ENCODE peak calls at places on chromosomes 7 and 10, in eight cellular contexts. One of them, this sample, is unnamed.

GRCh38 chr7:92517626-92518025 is 10.7 kb downstream of the PEX1 start:
- DNase-seq in sigmoid colon: no peak
- DNase-seq in spleen: no peak
- DNase-seq in esophagus muscularis mucosa: no peak
- DNase-seq in prostate gland: no peak
- DNase-seq in vagina: no peak
- DNase-seq in stomach: no peak
- DNase-seq in transverse colon: no peak
- DNase-seq in this sample: no peak

GRCh38 chr10:11870461-11870780 is 47.3 kb downstream of the PROSER2 start:
- DNase-seq in sigmoid colon: peak; percentile 11
- DNase-seq in spleen: peak; percentile 58
- DNase-seq in esophagus muscularis mucosa: no peak
- DNase-seq in prostate gland: no peak
- DNase-seq in vagina: no peak
- DNase-seq in stomach: no peak
- DNase-seq in transverse colon: no peak
- DNase-seq in this sample: no peak

GRCh38 chr10:21895932-21896331 is 107.6 kb downstream of the DNAJC1 start:
- DNase-seq in sigmoid colon: no peak
- DNase-seq in spleen: no peak
- DNase-seq in esophagus muscularis mucosa: no peak
- DNase-seq in prostate gland: no peak
- DNase-seq in vagina: no peak
- DNase-seq in stomach: no peak
- DNase-seq in transverse colon: no peak
- DNase-seq in this sample: no peak

GRCh38 chr10:131092876-131093275 is 218.6 kb downstream of the TCERG1L start:
- DNase-seq in sigmoid colon: no peak
- DNase-seq in spleen: peak; percentile 56
- DNase-seq in esophagus muscularis mucosa: no peak
- DNase-seq in prostate gland: no peak
- DNase-seq in vagina: no peak
- DNase-seq in stomach: no peak
- DNase-seq in transverse colon: no peak
- DNase-seq in this sample: no peak

GRCh38 chr7:142874409-142874808 is 11.1 kb downstream of the TRPV6 start:
- DNase-seq in sigmoid colon: no peak
- DNase-seq in spleen: no peak
- DNase-seq in esophagus muscularis mucosa: no peak
- DNase-seq in prostate gland: no peak
- DNase-seq in vagina: no peak
- DNase-seq in stomach: peak; percentile 17
- DNase-seq in transverse colon: no peak
- DNase-seq in this sample: no peak

GRCh38 chr10:33815776-33816175 is 481.3 kb upstream of the NRP1 start:
- DNase-seq in sigmoid colon: no peak
- DNase-seq in spleen: no peak
- DNase-seq in esophagus muscularis mucosa: no peak
- DNase-seq in prostate gland: no peak
- DNase-seq in vagina: no peak
- DNase-seq in stomach: no peak
- DNase-seq in transverse colon: no peak
- DNase-seq in this sample: no peak

GRCh38 chr10:122548699-122549098 is 11.9 kb upstream of the DMBT1 start:
- DNase-seq in sigmoid colon: no peak
- DNase-seq in spleen: no peak
- DNase-seq in esophagus muscularis mucosa: no peak
- DNase-seq in prostate gland: no peak
- DNase-seq in vagina: no peak
- DNase-seq in stomach: no peak
- DNase-seq in transverse colon: no peak
- DNase-seq in this sample: no peak

GRCh38 chr7:46948776-46949175 is 633.1 kb downstream of the TNS3 start:
- DNase-seq in sigmoid colon: no peak
- DNase-seq in spleen: no peak
- DNase-seq in esophagus muscularis mucosa: no peak
- DNase-seq in prostate gland: no peak
- DNase-seq in vagina: no peak
- DNase-seq in stomach: no peak
- DNase-seq in transverse colon: no peak
- DNase-seq in this sample: no peak

GRCh38 chr10:1050145-1050544 is 1.2 kb upstream of the IDI1 start:
- DNase-seq in sigmoid colon: no peak
- DNase-seq in spleen: no peak
- DNase-seq in esophagus muscularis mucosa: no peak
- DNase-seq in prostate gland: no peak
- DNase-seq in vagina: no peak
- DNase-seq in stomach: no peak
- DNase-seq in transverse colon: no peak
- DNase-seq in this sample: no peak

GRCh38 chr10:1048349-1048731 is 579 bp downstream of the IDI1 start:
- DNase-seq in sigmoid colon: peak; percentile 89
- DNase-seq in spleen: peak; percentile 92
- DNase-seq in esophagus muscularis mucosa: no peak
- DNase-seq in prostate gland: no peak
- DNase-seq in vagina: no peak
- DNase-seq in stomach: no peak
- DNase-seq in transverse colon: peak; percentile 60
- DNase-seq in this sample: no peak

GRCh38 chr10:1047937-1048336 is 982 bp downstream of the IDI1 start:
- DNase-seq in sigmoid colon: no peak
- DNase-seq in spleen: no peak
- DNase-seq in esophagus muscularis mucosa: no peak
- DNase-seq in prostate gland: no peak
- DNase-seq in vagina: no peak
- DNase-seq in stomach: no peak
- DNase-seq in transverse colon: peak; percentile 36
- DNase-seq in this sample: no peak

GRCh38 chr10:1049425-1049958 is 573 bp upstream of the IDI1 start:
- DNase-seq in sigmoid colon: no peak
- DNase-seq in spleen: no peak
- DNase-seq in esophagus muscularis mucosa: no peak
- DNase-seq in prostate gland: no peak
- DNase-seq in vagina: no peak
- DNase-seq in stomach: peak; percentile 42
- DNase-seq in transverse colon: no peak
- DNase-seq in this sample: no peak

GRCh38 chr10:1048732-1049424 is at the start of gene IDI1:
- DNase-seq in sigmoid colon: peak; percentile 99
- DNase-seq in spleen: peak; percentile 99
- DNase-seq in esophagus muscularis mucosa: peak; percentile 99
- DNase-seq in prostate gland: peak; percentile 96
- DNase-seq in vagina: peak; percentile 98
- DNase-seq in stomach: peak; percentile 98
- DNase-seq in transverse colon: peak; percentile 97
- DNase-seq in this sample: peak; percentile 94
- TF ChIP-seq POLR2AphosphoS5 in sigmoid colon: peak; percentile 90
- TF ChIP-seq POLR2AphosphoS5 in spleen: peak; percentile 98
- TF ChIP-seq POLR2AphosphoS5 in esophagus muscularis mucosa: peak; percentile 90
- TF ChIP-seq POLR2AphosphoS5 in prostate gland: peak; percentile 80
- TF ChIP-seq POLR2AphosphoS5 in vagina: peak; percentile 95
- TF ChIP-seq POLR2AphosphoS5 in stomach: peak; percentile 96
- TF ChIP-seq POLR2AphosphoS5 in transverse colon: peak; percentile 94
- TF ChIP-seq POLR2AphosphoS5 in this sample: peak; percentile 83

GRCh38 chr7:2612445-2613112 is 19.2 kb upstream of the TTYH3 start:
- DNase-seq in sigmoid colon: no peak
- DNase-seq in spleen: no peak
- DNase-seq in esophagus muscularis mucosa: no peak
- DNase-seq in prostate gland: no peak
- DNase-seq in vagina: no peak
- DNase-seq in stomach: peak; percentile 50
- DNase-seq in transverse colon: peak; percentile 50
- DNase-seq in this sample: peak; percentile 39

GRCh38 chr7:2613926-2614613 is 17.7 kb upstream of the TTYH3 start:
- DNase-seq in sigmoid colon: peak; percentile 93
- DNase-seq in spleen: no peak
- DNase-seq in esophagus muscularis mucosa: no peak
- DNase-seq in prostate gland: peak; percentile 74
- DNase-seq in vagina: no peak
- DNase-seq in stomach: no peak
- DNase-seq in transverse colon: no peak
- DNase-seq in this sample: no peak

GRCh38 chr7:2611921-2612320 is 19.9 kb upstream of the TTYH3 start:
- DNase-seq in sigmoid colon: no peak
- DNase-seq in spleen: no peak
- DNase-seq in esophagus muscularis mucosa: no peak
- DNase-seq in prostate gland: no peak
- DNase-seq in vagina: no peak
- DNase-seq in stomach: no peak
- DNase-seq in transverse colon: no peak
- DNase-seq in this sample: no peak

GRCh38 chr7:2614646-2615330 is 17.0 kb upstream of the TTYH3 start:
- DNase-seq in sigmoid colon: no peak
- DNase-seq in spleen: no peak
- DNase-seq in esophagus muscularis mucosa: no peak
- DNase-seq in prostate gland: no peak
- DNase-seq in vagina: no peak
- DNase-seq in stomach: no peak
- DNase-seq in transverse colon: no peak
- DNase-seq in this sample: no peak

DNA sequence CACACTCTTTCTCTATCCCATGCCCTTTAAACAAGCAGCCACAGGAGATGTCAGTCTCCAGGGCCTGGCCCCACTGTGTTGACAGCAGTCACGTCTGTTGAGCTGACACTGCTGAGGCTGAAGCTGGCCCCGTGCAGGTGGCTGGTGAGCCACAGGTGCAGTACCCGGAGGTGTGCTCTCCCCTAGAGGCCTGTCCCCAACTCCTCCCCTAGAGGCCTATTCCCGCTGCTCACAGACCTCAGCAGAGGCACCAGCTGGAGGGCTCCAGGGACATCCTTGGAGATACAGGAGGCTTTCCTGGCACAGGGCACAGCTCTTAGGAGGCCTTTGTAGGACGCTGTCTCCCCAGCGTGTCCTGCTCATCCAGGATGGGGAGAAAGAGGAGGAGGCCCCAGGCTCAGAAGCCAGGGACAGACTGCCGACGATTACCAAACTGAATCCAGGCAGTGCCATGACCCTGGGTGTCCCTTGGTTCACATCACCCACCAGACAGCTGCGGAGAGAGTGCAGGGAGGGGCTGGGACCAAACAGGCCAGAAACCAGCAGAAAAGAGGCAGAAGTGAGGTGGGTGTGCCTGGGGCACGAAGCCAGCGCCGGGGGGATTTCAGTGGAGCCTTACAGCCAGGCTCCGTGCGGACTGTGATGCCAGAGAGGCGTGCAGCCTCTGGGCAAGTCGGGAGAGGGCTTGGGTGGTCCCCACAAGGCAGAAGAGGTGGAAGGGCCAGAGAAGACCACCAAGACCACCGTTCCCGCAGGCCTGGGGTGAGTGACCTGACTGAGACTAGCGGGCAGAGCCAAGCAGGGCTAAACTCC is 18.5 kb upstream of the TTYH3 start:
- DNase-seq in sigmoid colon: no peak
- DNase-seq in spleen: no peak
- DNase-seq in esophagus muscularis mucosa: no peak
- DNase-seq in prostate gland: no peak
- DNase-seq in vagina: no peak
- DNase-seq in stomach: no peak
- DNase-seq in transverse colon: no peak
- DNase-seq in this sample: no peak
- TF ChIP-seq POLR2A in sigmoid colon: no peak
- TF ChIP-seq POLR2A in spleen: no peak
- TF ChIP-seq POLR2A in esophagus muscularis mucosa: no peak
- TF ChIP-seq POLR2A in prostate gland: no peak
- TF ChIP-seq POLR2A in vagina: no peak
- TF ChIP-seq POLR2A in stomach: no peak
- TF ChIP-seq POLR2A in transverse colon: no peak
- TF ChIP-seq POLR2A in this sample: no peak

GRCh38 chr10:5624701-5625100 is 41.7 kb downstream of the ASB13 start:
- DNase-seq in sigmoid colon: no peak
- DNase-seq in spleen: no peak
- DNase-seq in esophagus muscularis mucosa: no peak
- DNase-seq in prostate gland: no peak
- DNase-seq in vagina: no peak
- DNase-seq in stomach: no peak
- DNase-seq in transverse colon: no peak
- DNase-seq in this sample: no peak

GRCh38 chr10:5627486-5628044 is 38.8 kb downstream of the ASB13 start:
- DNase-seq in sigmoid colon: no peak
- DNase-seq in spleen: no peak
- DNase-seq in esophagus muscularis mucosa: no peak
- DNase-seq in prostate gland: no peak
- DNase-seq in vagina: no peak
- DNase-seq in stomach: no peak
- DNase-seq in transverse colon: no peak
- DNase-seq in this sample: no peak

GRCh38 chr10:5628798-5629788 is 37.3 kb downstream of the ASB13 start:
- DNase-seq in sigmoid colon: no peak
- DNase-seq in spleen: no peak
- DNase-seq in esophagus muscularis mucosa: no peak
- DNase-seq in prostate gland: peak; percentile 30
- DNase-seq in vagina: no peak
- DNase-seq in stomach: no peak
- DNase-seq in transverse colon: no peak
- DNase-seq in this sample: no peak

GRCh38 chr10:5628366-5628765 is 38.0 kb downstream of the ASB13 start:
- DNase-seq in sigmoid colon: peak; percentile 82
- DNase-seq in spleen: no peak
- DNase-seq in esophagus muscularis mucosa: no peak
- DNase-seq in prostate gland: no peak
- DNase-seq in vagina: no peak
- DNase-seq in stomach: no peak
- DNase-seq in transverse colon: no peak
- DNase-seq in this sample: no peak

DNA sequence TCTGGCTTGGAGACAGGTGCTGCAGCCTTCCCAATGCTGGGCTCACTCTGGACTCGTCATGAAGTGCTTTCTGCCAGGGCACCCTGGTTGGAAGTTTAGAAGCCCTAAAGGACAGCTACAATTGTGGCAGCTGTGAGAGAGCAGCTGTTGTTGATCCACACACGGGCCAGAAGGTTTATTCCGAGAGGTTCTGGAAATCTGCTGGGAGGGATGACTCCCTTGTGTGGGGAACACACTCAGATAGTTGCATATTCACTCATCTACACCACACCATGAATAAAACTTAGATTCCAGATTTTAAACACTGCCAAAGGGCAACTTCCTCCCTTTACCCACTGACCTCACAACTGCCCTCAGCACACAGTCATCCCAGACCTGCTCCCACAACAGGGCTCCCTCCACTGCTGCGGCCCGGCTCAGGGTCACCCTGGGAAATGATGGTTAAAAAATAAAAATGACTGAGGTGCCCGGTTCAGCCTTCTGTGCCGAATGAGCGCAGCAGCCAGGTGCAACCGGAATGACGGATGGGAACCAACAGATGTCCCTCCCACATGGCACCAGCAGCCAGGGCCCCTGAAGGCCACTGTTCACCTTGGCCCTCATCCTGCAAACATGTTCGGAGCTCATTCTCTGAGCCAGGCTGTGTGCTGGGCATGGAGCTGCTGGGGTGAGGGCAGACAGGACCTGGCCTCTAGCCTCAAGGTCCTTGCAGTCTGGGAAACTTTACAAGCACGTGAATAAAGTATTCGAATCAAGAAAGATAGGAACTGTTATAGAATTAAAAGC is 40.2 kb downstream of the ASB13 start:
- DNase-seq in sigmoid colon: no peak
- DNase-seq in spleen: no peak
- DNase-seq in esophagus muscularis mucosa: no peak
- DNase-seq in prostate gland: peak; percentile 26
- DNase-seq in vagina: no peak
- DNase-seq in stomach: peak; percentile 87
- DNase-seq in transverse colon: no peak
- DNase-seq in this sample: no peak
- H3K27ac ChIP-seq in sigmoid colon: no peak overlapping the region
- H3K27ac ChIP-seq in spleen: no peak overlapping the region
- H3K27ac ChIP-seq in esophagus muscularis mucosa: no peak overlapping the region
- H3K27ac ChIP-seq in prostate gland: no peak overlapping the region
- H3K27ac ChIP-seq in vagina: no peak overlapping the region
- H3K27ac ChIP-seq in stomach: peak overlapping the region; percentile 64
- H3K27ac ChIP-seq in transverse colon: no peak overlapping the region
- H3K27ac ChIP-seq in this sample: no peak overlapping the region

GRCh38 chr7:131621652-131622051 is 65.2 kb upstream of the PODXL start:
- DNase-seq in sigmoid colon: no peak
- DNase-seq in spleen: no peak
- DNase-seq in esophagus muscularis mucosa: no peak
- DNase-seq in prostate gland: no peak
- DNase-seq in vagina: no peak
- DNase-seq in stomach: no peak
- DNase-seq in transverse colon: no peak
- DNase-seq in this sample: no peak

GRCh38 chr7:131624536-131624935 is 68.1 kb upstream of the PODXL start:
- DNase-seq in sigmoid colon: no peak
- DNase-seq in spleen: no peak
- DNase-seq in esophagus muscularis mucosa: no peak
- DNase-seq in prostate gland: no peak
- DNase-seq in vagina: no peak
- DNase-seq in stomach: no peak
- DNase-seq in transverse colon: no peak
- DNase-seq in this sample: no peak

GRCh38 chr7:131620673-131621609 is 64.5 kb upstream of the PODXL start:
- DNase-seq in sigmoid colon: no peak
- DNase-seq in spleen: no peak
- DNase-seq in esophagus muscularis mucosa: no peak
- DNase-seq in prostate gland: no peak
- DNase-seq in vagina: no peak
- DNase-seq in stomach: no peak
- DNase-seq in transverse colon: no peak
- DNase-seq in this sample: no peak

GRCh38 chr7:131625817-131626372 is 69.5 kb upstream of the PODXL start:
- DNase-seq in sigmoid colon: no peak
- DNase-seq in spleen: no peak
- DNase-seq in esophagus muscularis mucosa: no peak
- DNase-seq in prostate gland: no peak
- DNase-seq in vagina: no peak
- DNase-seq in stomach: no peak
- DNase-seq in transverse colon: no peak
- DNase-seq in this sample: peak; percentile 6

DNA sequence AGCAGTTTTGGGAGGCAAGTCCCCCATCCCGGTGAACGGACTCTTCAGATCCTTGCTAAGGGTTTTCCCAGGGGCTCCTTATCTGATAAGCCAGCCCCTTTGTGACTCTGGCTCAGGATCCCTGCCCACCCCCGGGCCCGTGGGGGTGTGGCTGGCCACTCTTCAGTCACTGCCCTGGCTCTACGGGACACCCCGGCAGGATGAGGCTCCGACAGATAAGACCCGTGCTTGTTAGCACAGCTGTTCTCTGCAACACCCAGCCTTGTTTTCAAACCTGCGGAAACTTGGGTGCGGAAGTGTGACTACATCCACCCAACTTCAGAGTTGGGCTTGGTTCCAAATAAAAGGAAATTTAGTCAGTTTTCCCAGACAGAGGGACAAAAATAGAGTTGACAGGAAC is 66.7 kb upstream of the PODXL start:
- DNase-seq in sigmoid colon: no peak
- DNase-seq in spleen: no peak
- DNase-seq in esophagus muscularis mucosa: no peak
- DNase-seq in prostate gland: no peak
- DNase-seq in vagina: no peak
- DNase-seq in stomach: no peak
- DNase-seq in transverse colon: peak; percentile 13
- DNase-seq in this sample: no peak
- TF ChIP-seq POLR2AphosphoS5 in sigmoid colon: no peak
- TF ChIP-seq POLR2AphosphoS5 in spleen: peak; percentile 54
- TF ChIP-seq POLR2AphosphoS5 in esophagus muscularis mucosa: peak; percentile 39
- TF ChIP-seq POLR2AphosphoS5 in prostate gland: no peak
- TF ChIP-seq POLR2AphosphoS5 in vagina: no peak
- TF ChIP-seq POLR2AphosphoS5 in stomach: no peak
- TF ChIP-seq POLR2AphosphoS5 in transverse colon: no peak
- TF ChIP-seq POLR2AphosphoS5 in this sample: no peak

This sample was measured in HCT116.